ENCODE peak calls at places on chromosomes 11 and 22, in seven cellular contexts. K is fibroblast of mammary gland; U is HFF-Myc; E is GM13976; D is T-helper 1 cell; V is activated CD4-positive, CD25-positive, alpha-beta regulatory T cell; F is Right ventricle myocardium superior. T is an unnamed sample.

GRCh38 chr11:19407692-19408091 is 166.9 kb upstream of the E2F8 start:
- DNase-seq in K (no peak), U (no peak), E (no peak), D (no peak), V (no peak), F (no peak), T (no peak)

GRCh38 chr22:38882480-38882879 is 10.5 kb upstream of the CBX6 start:
- DNase-seq in K (peak; percentile 38), U (no peak), E (no peak), D (no peak), V (no peak), F (peak; percentile 62), T (peak; percentile 59)

GRCh38 chr11:119699227-119699626 is 29.8 kb downstream of the NECTIN1 start:
- DNase-seq in K (peak; percentile 57), U (no peak), E (no peak), D (no peak), V (no peak), F (peak; percentile 86), T (peak; percentile 83)

GRCh38 chr11:46302866-46303265 is 25.4 kb downstream of the CREB3L1 start:
- DNase-seq in K (no peak), U (no peak), E (peak; percentile 68), D (no peak), V (no peak), F (no peak), T (no peak)

GRCh38 chr11:44574620-44575287 is 9.3 kb downstream of the CD82 start:
- DNase-seq in K (peak; percentile 95), U (no peak), E (no peak), D (no peak), V (no peak), F (no peak), T (no peak)

GRCh38 chr11:77060234-77060633 is 6.5 kb upstream of the CAPN5 start:
- DNase-seq in K (no peak), U (no peak), E (no peak), D (no peak), V (no peak), F (no peak), T (no peak)

GRCh38 chr11:69963533-69964246 is 114.4 kb upstream of the ANO1 start:
- DNase-seq in K (no peak), U (no peak), E (no peak), D (no peak), V (no peak), F (no peak), T (no peak)

GRCh38 chr22:24068717-24069116 is 57.6 kb downstream of the CABIN1 start:
- DNase-seq in K (no peak), U (no peak), E (no peak), D (no peak), V (no peak), F (no peak), T (no peak)

GRCh38 chr11:17792161-17792560 is 57.6 kb downstream of the KCNC1 start:
- DNase-seq in K (no peak), U (no peak), E (no peak), D (no peak), V (no peak), F (no peak), T (no peak)

GRCh38 chr11:67406969-67407699 is 3.3 kb downstream of the TBC1D10C start:
- DNase-seq in K (no peak), U (no peak), E (no peak), D (no peak), V (no peak), F (no peak), T (no peak)

GRCh38 chr11:70532066-70532440 is 133.7 kb downstream of the CTTN start:
- DNase-seq in K (no peak), U (no peak), E (no peak), D (no peak), V (no peak), F (peak; percentile 6), T (no peak)

GRCh38 chr11:36790450-36790849 is 192.4 kb upstream of the RAG2 start:
- DNase-seq in K (no peak), U (no peak), E (no peak), D (no peak), V (no peak), F (no peak), T (no peak)

GRCh38 chr11:31817054-31817620 is 6.0 kb upstream of the PAX6 start:
- DNase-seq in K (no peak), U (no peak), E (peak; percentile 44), D (no peak), V (no peak), F (no peak), T (no peak)

GRCh38 chr11:2777871-2778629 is 78.3 kb upstream of the KCNQ1OT1 start:
- DNase-seq in K (no peak), U (no peak), E (no peak), D (peak; percentile 4), V (no peak), F (peak; percentile 51), T (peak; percentile 48)

GRCh38 chr22:29480512-29481264 is 670 bp downstream of the NEFH start:
- DNase-seq in K (peak; percentile 58), U (no peak), E (no peak), D (no peak), V (no peak), F (peak; percentile 55), T (peak; percentile 34)

GRCh38 chr11:128375941-128376340 is 211.4 kb downstream of the ETS1 start:
- DNase-seq in K (no peak), U (no peak), E (no peak), D (no peak), V (no peak), F (no peak), T (no peak)

GRCh38 chr22:35317680-35318290 is 18.1 kb downstream of the TOM1 start:
- DNase-seq in K (no peak), U (no peak), E (no peak), D (no peak), V (no peak), F (no peak), T (no peak)

GRCh38 chr11:102592634-102593581 is 32.2 kb downstream of the MMP20 start:
- DNase-seq in K (peak; percentile 42), U (no peak), E (no peak), D (no peak), V (no peak), F (no peak), T (no peak)

GRCh38 chr22:31630331-31631329 is 31.4 kb downstream of the PISD start:
- DNase-seq in K (peak; percentile 70), U (no peak), E (peak; percentile 82), D (peak; percentile 76), V (peak; percentile 84), F (peak; percentile 91), T (peak; percentile 87)

GRCh38 chr11:573146-573759 is 3.0 kb upstream of the PHRF1 start:
- DNase-seq in K (no peak), U (no peak), E (no peak), D (no peak), V (no peak), F (no peak), T (no peak)

GRCh38 chr11:69962152-69962551 is 116.0 kb upstream of the ANO1 start:
- DNase-seq in K (peak; percentile 29), U (no peak), E (no peak), D (no peak), V (no peak), F (no peak), T (no peak)

GRCh38 chr11:103525069-103525468 is 415.8 kb downstream of the DYNC2H1 start:
- DNase-seq in K (peak; percentile 73), U (peak; percentile 50), E (no peak), D (no peak), V (no peak), F (no peak), T (no peak)

GRCh38 chr22:19523240-19524169 is 705 bp downstream of the CLDN5 start:
- DNase-seq in K (peak; percentile 21), U (no peak), E (no peak), D (no peak), V (no peak), F (peak; percentile 40), T (no peak)

GRCh38 chr11:73916435-73916834 is 34.4 kb upstream of the DNAJB13 start:
- DNase-seq in K (peak; percentile 43), U (peak; percentile 15), E (no peak), D (no peak), V (no peak), F (no peak), T (no peak)

GRCh38 chr11:17547932-17548331 is 873 bp downstream of the OTOG start:
- DNase-seq in K (no peak), U (no peak), E (no peak), D (no peak), V (no peak), F (no peak), T (no peak)

GRCh38 chr11:113627297-113627696 is 78.8 kb downstream of the TMPRSS5 start:
- DNase-seq in K (no peak), U (no peak), E (no peak), D (no peak), V (no peak), F (no peak), T (no peak)

GRCh38 chr22:23251445-23252093 is 71.3 kb downstream of the BCR start:
- DNase-seq in K (peak; percentile 78), U (peak; percentile 45), E (no peak), D (no peak), V (no peak), F (no peak), T (no peak)

GRCh38 chr11:69703711-69704507 is at the start of gene FGF19:
- DNase-seq in K (no peak), U (no peak), E (no peak), D (no peak), V (no peak), F (no peak), T (no peak)

GRCh38 chr11:69172674-69173073 is 16.9 kb downstream of the SMIM38 start:
- DNase-seq in K (peak; percentile 10), U (no peak), E (no peak), D (no peak), V (no peak), F (no peak), T (no peak)

GRCh38 chr11:872799-873198 is 30.1 kb downstream of the TSPAN4 start:
- DNase-seq in K (no peak), U (no peak), E (no peak), D (no peak), V (no peak), F (no peak), T (no peak)

GRCh38 chr11:75230621-75231020 is 10.0 kb upstream of the TPBGL start:
- DNase-seq in K (no peak), U (no peak), E (no peak), D (no peak), V (no peak), F (no peak), T (no peak)

GRCh38 chr11:12050470-12050891 is 42.1 kb upstream of the DKK3 start:
- DNase-seq in K (no peak), U (no peak), E (no peak), D (no peak), V (no peak), F (no peak), T (no peak)

T was measured in psoas muscle.